ENCODE peak calls at places on chromosome 2, in eight cellular contexts. O is stimulated activated naive CD8-positive, alpha-beta T cell treated with anti-CD3 and anti-CD28 coated beads, Interleukin-15, amount 100 ng/mL, for 72 hours; R is T-cell; X is LoVo; F is Peyer's patch; C is epithelial cell of esophagus; E is left colon; Y is Kasumi-1. J is an unnamed sample.
A peak's percentile ranks its signal among the peaks of the same experiment; 100 is the strongest.

GRCh38 chr2:156666130-156666785 is 230.1 kb downstream of the GPD2 start:
- DNase-seq in O (no peak), R (no peak), X (no peak), F (no peak), C (peak; percentile 95), E (no peak), Y (no peak), J (no peak)

GRCh38 chr2:60484080-60484737 is 69.2 kb downstream of the BCL11A start:
- DNase-seq in O (no peak), R (no peak), X (no peak), F (no peak), C (no peak), E (no peak), Y (no peak), J (no peak)

GRCh38 chr2:215712850-215713230 is 277.0 kb upstream of the FN1 start:
- DNase-seq in O (no peak), R (no peak), X (no peak), F (no peak), C (no peak), E (no peak), Y (no peak), J (peak; percentile 92)

GRCh38 chr2:217399288-217399687 is 539.4 kb upstream of the TNP1 start:
- DNase-seq in O (no peak), R (no peak), X (no peak), F (no peak), C (no peak), E (no peak), Y (no peak), J (peak; percentile 44)

GRCh38 chr2:383173-383572 is 95.3 kb upstream of the ALKAL2 start:
- DNase-seq in O (no peak), R (no peak), X (no peak), F (no peak), C (no peak), E (no peak), Y (no peak), J (no peak)

GRCh38 chr2:169877406-169877805 is 50.2 kb downstream of the UBR3 start:
- DNase-seq in O (no peak), R (no peak), X (no peak), F (no peak), C (peak; percentile 31), E (no peak), Y (peak; percentile 70), J (peak; percentile 41)

GRCh38 chr2:100290718-100291151 is 31.6 kb downstream of the LONRF2 start:
- DNase-seq in O (no peak), R (no peak), X (no peak), F (no peak), C (no peak), E (no peak), Y (no peak), J (no peak)

GRCh38 chr2:223813329-223813728 is 24.1 kb downstream of the AP1S3 start:
- DNase-seq in O (no peak), R (no peak), X (no peak), F (no peak), C (no peak), E (no peak), Y (no peak), J (no peak)

GRCh38 chr2:219530048-219530963 is 13.3 kb downstream of the CHPF start:
- DNase-seq in O (peak; percentile 86), R (peak; percentile 73), X (peak; percentile 89), F (peak; percentile 88), C (peak; percentile 83), E (peak; percentile 78), Y (peak; percentile 59), J (peak; percentile 57)

GRCh38 chr2:74148457-74149248 is 941 bp upstream of the BOLA3 start:
- DNase-seq in O (no peak), R (no peak), X (no peak), F (no peak), C (no peak), E (no peak), Y (no peak), J (no peak)

GRCh38 chr2:173136067-173136466 is 60.4 kb downstream of the MAP3K20 start:
- DNase-seq in O (no peak), R (no peak), X (no peak), F (no peak), C (peak; percentile 57), E (no peak), Y (no peak), J (no peak)

GRCh38 chr2:189797902-189798301 is 13.7 kb downstream of the PMS1 start:
- DNase-seq in O (no peak), R (no peak), X (no peak), F (no peak), C (no peak), E (no peak), Y (no peak), J (no peak)

GRCh38 chr2:28997237-28997846 is 16.2 kb downstream of the TOGARAM2 start:
- DNase-seq in O (no peak), R (no peak), X (no peak), F (no peak), C (no peak), E (no peak), Y (no peak), J (no peak)

GRCh38 chr2:98372579-98372978 is 26.3 kb downstream of the CNGA3 start:
- DNase-seq in O (no peak), R (no peak), X (no peak), F (no peak), C (no peak), E (no peak), Y (no peak), J (no peak)

J was measured in renal cortical epithelial cell.